ENCODE peak calls at places on chromosomes 11 and 22, in six cellular contexts. H is bronchial epithelial cell, C is OCI-LY7, Y is AG09309, G is tibial nerve, V is choroid plexus epithelial cell. P is an unnamed sample.

GRCh38 chr11:13940611-13941256 is 21.8 kb upstream of the SPON1 start:
- DNase-seq in C (no peak), H (no peak), Y (no peak), V (no peak), G (no peak), P (no peak)

GRCh38 chr11:133835258-133836075 is 9.8 kb downstream of the SPATA19 start:
- DNase-seq in G (peak; percentile 40), Y (no peak), H (peak; percentile 67), V (peak; percentile 45), C (peak; percentile 31), P (peak; percentile 73)

GRCh38 chr22:39500101-39500500 is 2.0 kb upstream of the MIEF1 start:
- DNase-seq in G (no peak), H (no peak), V (no peak), Y (no peak), C (no peak), P (no peak)

GRCh38 chr22:40396882-40397281 is 26.5 kb downstream of the SGSM3 start:
- DNase-seq in V (peak; percentile 71), C (no peak), H (peak; percentile 95), Y (no peak), G (no peak), P (no peak)

GRCh38 chr11:61827573-61828378 is at the start of gene FADS2:
- DNase-seq in H (peak; percentile 74), Y (peak; percentile 46), C (no peak), G (peak; percentile 83), V (peak; percentile 94), P (peak; percentile 97)

GRCh38 chr11:25423436-25424184 is 908.3 kb upstream of the ANO3 start:
- DNase-seq in G (no peak), H (peak; percentile 68), C (no peak), V (peak; percentile 87), Y (no peak), P (no peak)

GRCh38 chr11:122418032-122418431 is 237.5 kb upstream of the UBASH3B start:
- DNase-seq in H (no peak), V (no peak), Y (no peak), C (no peak), G (no peak), P (no peak)

GRCh38 chr11:22430286-22430685 is 92.1 kb downstream of the SLC17A6 start:
- DNase-seq in H (no peak), C (no peak), V (no peak), Y (no peak), G (no peak), P (no peak)

GRCh38 chr11:105137286-105137685 is 2.3 kb downstream of the CARD18 start:
- DNase-seq in C (no peak), H (peak; percentile 41), Y (no peak), G (no peak), V (peak; percentile 27), P (no peak)

GRCh38 chr11:116412118-116412889 is 360.5 kb downstream of the BUD13 start:
- DNase-seq in H (no peak), V (no peak), Y (no peak), C (no peak), G (no peak), P (no peak)

GRCh38 chr11:73236879-73237278 is 18.8 kb downstream of the P2RY2 start:
- DNase-seq in H (peak; percentile 50), G (peak; percentile 50), Y (no peak), C (peak; percentile 61), V (peak; percentile 55), P (peak; percentile 65)

GRCh38 chr11:16184588-16184987 is 171.8 kb downstream of the SOX6 start:
- DNase-seq in C (no peak), V (peak; percentile 50), H (peak; percentile 89), G (no peak), Y (no peak), P (no peak)

GRCh38 chr22:48553694-48554308 is 1273.9 kb downstream of the BRD1 start:
- DNase-seq in C (no peak), G (no peak), H (no peak), Y (no peak), V (no peak), P (no peak)

GRCh38 chr22:16810188-16810802 is 14.9 kb downstream of the XKR3 start:
- DNase-seq in V (no peak), Y (no peak), C (no peak), H (no peak), G (no peak), P (no peak)

GRCh38 chr22:41574847-41575381 is 14.1 kb downstream of the CSDC2 start:
- DNase-seq in H (no peak), Y (no peak), C (no peak), V (no peak), G (peak; percentile 66), P (no peak)

GRCh38 chr11:65897020-65897471 is 3.1 kb downstream of the FOSL1 start:
- DNase-seq in H (no peak), V (no peak), G (no peak), C (no peak), Y (no peak), P (no peak)

GRCh38 chr11:132114185-132114584 is 743.8 kb downstream of the NTM start:
- DNase-seq in V (peak; percentile 23), G (peak; percentile 41), Y (no peak), H (peak; percentile 35), C (no peak), P (peak; percentile 48)

GRCh38 chr22:49719046-49719445 is 108.6 kb downstream of the BRD1 start:
- DNase-seq in C (no peak), V (no peak), H (no peak), Y (no peak), G (no peak), P (no peak)

GRCh38 chr11:19789840-19790710 is 77.4 kb downstream of the NAV2 start:
- DNase-seq in H (no peak), G (no peak), Y (peak; percentile 76), C (no peak), V (no peak), P (no peak)

GRCh38 chr11:113384551-113384950 is 3.0 kb upstream of the ANKK1 start:
- DNase-seq in Y (peak; percentile 75), G (no peak), H (peak; percentile 100), C (no peak), V (peak; percentile 89), P (no peak)

GRCh38 chr11:44096360-44097188 is 1.1 kb downstream of the EXT2 start:
- DNase-seq in V (no peak), H (peak; percentile 92), Y (peak; percentile 28), C (peak; percentile 1), G (no peak), P (no peak)

GRCh38 chr11:66181632-66182345 is 86.7 kb upstream of the RAB1B start:
- DNase-seq in V (no peak), H (peak; percentile 61), C (no peak), G (no peak), Y (no peak), P (no peak)

GRCh38 chr11:135074397-135074998 is 662.5 kb upstream of the B3GAT1 start:
- DNase-seq in G (no peak), H (peak; percentile 2), C (no peak), V (peak; percentile 42), Y (no peak), P (no peak)
- TF ChIP-seq CTCF in G (no peak), H (peak; percentile 23), C (no peak), V (peak; percentile 56), Y (peak; percentile 23), P (no peak)

GRCh38 chr22:29904020-29904419 is 21.0 kb downstream of the MTMR3 start:
- DNase-seq in V (no peak), C (no peak), Y (no peak), H (no peak), G (no peak), P (no peak)
- H3K4me3 ChIP-seq in V (no peak overlapping the region), C (no peak overlapping the region), Y (no peak overlapping the region), H (no peak overlapping the region), G (no peak overlapping the region), P (no peak overlapping the region)

DNA sequence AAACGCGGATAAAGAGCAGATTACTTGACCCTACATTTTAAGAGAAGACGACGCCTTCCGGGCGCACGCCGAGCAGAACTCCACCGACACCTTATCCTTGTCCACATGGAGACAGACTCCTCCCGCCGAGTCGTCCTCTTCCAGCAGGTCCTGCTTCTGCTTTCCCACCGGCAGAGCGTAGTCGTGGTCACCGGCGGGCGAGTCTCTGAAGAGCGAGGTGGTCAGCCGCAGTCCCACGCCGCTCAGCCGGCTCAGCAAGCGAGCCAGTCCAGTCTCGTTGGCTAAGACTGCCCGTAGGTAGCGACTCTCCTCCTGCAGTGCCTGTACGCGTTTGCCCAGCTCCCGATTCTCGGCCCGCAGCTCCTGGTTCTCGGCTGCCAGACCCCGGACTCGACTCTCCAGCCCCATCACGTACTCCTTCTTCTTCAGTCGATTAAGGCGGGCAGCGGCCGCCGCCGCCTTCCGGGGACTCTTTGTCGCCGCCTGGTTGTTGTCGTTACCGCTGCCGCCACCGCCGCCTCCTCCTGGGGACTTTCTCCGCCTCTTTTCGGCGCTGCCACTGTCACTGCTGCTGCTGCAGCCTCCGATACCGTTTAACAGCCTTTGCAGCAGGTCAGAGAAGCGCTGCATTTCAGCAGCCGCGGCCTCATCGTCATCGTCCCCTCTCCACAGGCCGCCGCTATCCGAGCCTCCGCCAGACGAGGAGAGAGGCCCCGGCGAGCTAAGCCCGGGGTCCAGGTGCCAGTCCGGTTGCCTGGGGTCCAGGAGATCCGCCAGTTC is 958 bp downstream of the CREBZF start:
- DNase-seq in H (peak; percentile 39), Y (no peak), V (peak; percentile 47), C (peak; percentile 84), G (peak; percentile 73), P (peak; percentile 89)
- TF ChIP-seq CTCF in H (peak; percentile 53), Y (peak; percentile 60), V (peak; percentile 42), C (peak; percentile 75), G (peak; percentile 61), P (peak; percentile 61)

GRCh38 chr22:21683401-21683811 is 17.6 kb downstream of the PPIL2 start:
- DNase-seq in C (no peak), Y (no peak), G (no peak), H (no peak), V (no peak), P (no peak)

GRCh38 chr22:21680830-21681565 is 15.2 kb downstream of the PPIL2 start:
- DNase-seq in Y (no peak), C (no peak), G (no peak), H (no peak), V (no peak), P (no peak)

GRCh38 chr22:21682385-21683175 is 16.8 kb downstream of the PPIL2 start:
- DNase-seq in V (no peak), H (no peak), Y (no peak), G (no peak), C (no peak), P (no peak)

GRCh38 chr22:21679383-21679782 is 13.6 kb downstream of the PPIL2 start:
- DNase-seq in Y (no peak), V (no peak), H (no peak), C (no peak), G (no peak), P (no peak)

GRCh38 chr22:21681566-21682370 is 16.0 kb downstream of the PPIL2 start:
- DNase-seq in G (no peak), H (peak; percentile 23), Y (no peak), C (no peak), V (no peak), P (no peak)
- H3K4me3 ChIP-seq in G (no peak overlapping the region), H (no peak overlapping the region), Y (no peak overlapping the region), C (no peak overlapping the region), V (no peak overlapping the region), P (no peak overlapping the region)

P was measured in GM12865.